ENCODE peak calls at places on chromosomes 3 and 15, in nine cellular contexts. N, H, C, Q, S, P, K, D and Y are unnamed samples.

GRCh38 chr15:66672867-66673266 is 29.2 kb upstream of the SMAD6 start:
- DNase-seq in N (no peak), H (no peak), C (no peak), Q (no peak), S (no peak), P (no peak), K (no peak), D (no peak), Y (no peak)

GRCh38 chr3:146817705-146818104 is 212.6 kb upstream of the PLSCR5 start:
- DNase-seq in N (no peak), H (peak), C (peak), Q (no peak), S (no peak), P (no peak), K (no peak), D (no peak), Y (no peak)

GRCh38 chr15:51307811-51308210 is 30.6 kb downstream of the CYP19A1 start:
- DNase-seq in N (no peak), H (no peak), C (peak), Q (no peak), S (no peak), P (no peak), K (no peak), D (no peak), Y (no peak)

GRCh38 chr15:24858737-24859601 is 95.8 kb upstream of the SNRPN start:
- DNase-seq in N (no peak), H (peak), C (peak), Q (no peak), S (no peak), P (no peak), K (no peak), D (no peak), Y (no peak)

GRCh38 chr3:17151598-17152373 is 267.0 kb downstream of the PLCL2 start:
- DNase-seq in N (no peak), H (no peak), C (no peak), Q (peak), S (no peak), P (no peak), K (no peak), D (peak), Y (no peak)

GRCh38 chr15:77569647-77570186 is 63.0 kb downstream of the LINGO1 start:
- DNase-seq in N (no peak), H (no peak), C (no peak), Q (no peak), S (no peak), P (no peak), K (no peak), D (no peak), Y (no peak)

GRCh38 chr15:41790756-41791546 is 16.7 kb downstream of the MAPKBP1 start:
- DNase-seq in N (peak), H (peak), C (peak), Q (peak), S (no peak), P (no peak), K (peak), D (no peak), Y (no peak)

GRCh38 chr3:15287565-15288330 is 44.6 kb downstream of the SH3BP5 start:
- DNase-seq in N (no peak), H (peak), C (peak), Q (no peak), S (no peak), P (no peak), K (no peak), D (peak), Y (no peak)

GRCh38 chr3:71641669-71642068 is 58.1 kb upstream of the FOXP1 start:
- DNase-seq in N (no peak), H (peak), C (no peak), Q (peak), S (no peak), P (no peak), K (peak), D (no peak), Y (no peak)

GRCh38 chr3:175489406-175489805 is 630.3 kb downstream of the NAALADL2 start:
- DNase-seq in N (no peak), H (no peak), C (no peak), Q (peak), S (no peak), P (no peak), K (no peak), D (no peak), Y (no peak)

GRCh38 chr15:90101130-90101968 is 919 bp downstream of the IDH2 start:
- DNase-seq in N (peak), H (peak), C (peak), Q (no peak), S (no peak), P (peak), K (no peak), D (no peak), Y (no peak)

GRCh38 chr3:30241721-30242120 is 364.7 kb upstream of the TGFBR2 start:
- DNase-seq in N (no peak), H (peak), C (no peak), Q (no peak), S (no peak), P (no peak), K (no peak), D (no peak), Y (no peak)

GRCh38 chr15:62457100-62457499 is 292.0 kb upstream of the C2CD4B start:
- DNase-seq in N (no peak), H (no peak), C (no peak), Q (no peak), S (peak), P (no peak), K (no peak), D (no peak), Y (peak)